ENCODE peak calls at places on chromosomes 1 and 21, in ten cellular contexts. A is neural crest cell, X is cardiac fibroblast, K is body of pancreas, U is glutamatergic neuron, C is AG09319, Z is tibial artery, P is heart left ventricle, T is cardiac muscle cell, F is HL-60. B is an unnamed sample.

GRCh38 chr1:109924316-109924715 is 13.7 kb downstream of the CSF1 start:
- DNase-seq in A (no peak), X (no peak), K (no peak), U (no peak), C (no peak), Z (no peak), P (no peak), T (no peak), F (no peak), B (no peak)

GRCh38 chr1:230717251-230717650 is 3.3 kb upstream of the AGT start:
- DNase-seq in A (no peak), X (peak), K (no peak), U (no peak), C (no peak), Z (no peak), P (no peak), T (no peak), F (no peak), B (no peak)

GRCh38 chr1:74584185-74584584 is 71.8 kb upstream of the LRRC53 start:
- DNase-seq in A (no peak), X (peak), K (no peak), U (no peak), C (no peak), Z (no peak), P (no peak), T (no peak), F (no peak), B (no peak)

GRCh38 chr1:183349201-183349711 is 68.9 kb downstream of the NMNAT2 start:
- DNase-seq in A (no peak), X (peak), K (no peak), U (no peak), C (no peak), Z (no peak), P (peak), T (peak), F (no peak), B (no peak)

GRCh38 chr1:233010164-233010563 is 59.8 kb downstream of the NTPCR start:
- DNase-seq in A (no peak), X (peak), K (no peak), U (no peak), C (no peak), Z (no peak), P (no peak), T (no peak), F (no peak), B (no peak)

GRCh38 chr1:9399510-9400424 is 107.1 kb downstream of the SPSB1 start:
- DNase-seq in A (no peak), X (peak), K (peak), U (peak), C (no peak), Z (no peak), P (peak), T (no peak), F (peak), B (no peak)

GRCh38 chr1:110914676-110915075 is 41.7 kb downstream of the CD53 start:
- DNase-seq in A (no peak), X (no peak), K (no peak), U (no peak), C (no peak), Z (no peak), P (no peak), T (no peak), F (no peak), B (no peak)

GRCh38 chr1:93344886-93345632 is 648 bp upstream of the DR1 start:
- DNase-seq in A (no peak), X (peak), K (no peak), U (no peak), C (no peak), Z (no peak), P (no peak), T (no peak), F (peak), B (no peak)

GRCh38 chr1:110765640-110766335 is 91.0 kb upstream of the KCNA3 start:
- DNase-seq in A (peak), X (peak), K (peak), U (no peak), C (peak), Z (no peak), P (peak), T (peak), F (peak), B (peak)

GRCh38 chr1:230173176-230173575 is 106.1 kb downstream of the GALNT2 start:
- DNase-seq in A (no peak), X (no peak), K (no peak), U (no peak), C (no peak), Z (no peak), P (no peak), T (no peak), F (no peak), B (no peak)

GRCh38 chr1:155125946-155126493 is 1.7 kb upstream of the EFNA1 start:
- DNase-seq in A (peak), X (peak), K (peak), U (peak), C (no peak), Z (no peak), P (peak), T (no peak), F (no peak), B (peak)

GRCh38 chr21:38097789-38098188 is 159.0 kb upstream of the KCNJ15 start:
- DNase-seq in A (no peak), X (no peak), K (no peak), U (no peak), C (no peak), Z (no peak), P (no peak), T (no peak), F (no peak), B (no peak)

GRCh38 chr1:98371767-98372166 is 289.8 kb upstream of the SNX7 start:
- DNase-seq in A (no peak), X (no peak), K (no peak), U (no peak), C (no peak), Z (no peak), P (no peak), T (no peak), F (no peak), B (no peak)

GRCh38 chr1:246067432-246068021 is 439.6 kb downstream of the SMYD3 start:
- DNase-seq in A (no peak), X (no peak), K (no peak), U (no peak), C (peak), Z (no peak), P (no peak), T (no peak), F (no peak), B (no peak)

GRCh38 chr1:110262846-110263631 is 52.9 kb downstream of the KCNC4 start:
- DNase-seq in A (no peak), X (no peak), K (no peak), U (no peak), C (no peak), Z (no peak), P (no peak), T (no peak), F (peak), B (peak)

GRCh38 chr1:162697140-162697895 is 65.1 kb downstream of the DDR2 start:
- DNase-seq in A (no peak), X (no peak), K (no peak), U (no peak), C (peak), Z (no peak), P (no peak), T (no peak), F (no peak), B (no peak)

GRCh38 chr1:80384960-80385359 is 1378.4 kb upstream of the ADGRL4 start:
- DNase-seq in A (no peak), X (no peak), K (no peak), U (no peak), C (no peak), Z (no peak), P (no peak), T (no peak), F (no peak), B (no peak)

GRCh38 chr1:205475855-205476254 is 20.0 kb upstream of the BLACAT1 start:
- DNase-seq in A (no peak), X (no peak), K (no peak), U (no peak), C (no peak), Z (no peak), P (no peak), T (no peak), F (no peak), B (no peak)

GRCh38 chr1:236282159-236282716 is 480 bp upstream of the ERO1B start:
- DNase-seq in A (no peak), X (no peak), K (no peak), U (no peak), C (no peak), Z (peak), P (no peak), T (no peak), F (no peak), B (no peak)

GRCh38 chr1:10835423-10836421 is 39.3 kb upstream of the CASZ1 start:
- DNase-seq in A (peak), X (peak), K (peak), U (peak), C (no peak), Z (no peak), P (no peak), T (peak), F (no peak), B (peak)

GRCh38 chr1:59999006-59999405 is 72.4 kb upstream of the CYP2J2 start:
- DNase-seq in A (no peak), X (no peak), K (no peak), U (no peak), C (no peak), Z (no peak), P (no peak), T (no peak), F (no peak), B (no peak)

GRCh38 chr1:101051688-101052638 is 26.4 kb upstream of the DPH5 start:
- DNase-seq in A (no peak), X (no peak), K (no peak), U (no peak), C (no peak), Z (no peak), P (no peak), T (no peak), F (no peak), B (no peak)

GRCh38 chr1:113976609-113977278 is 2.5 kb upstream of the OLFML3 start:
- DNase-seq in A (peak), X (peak), K (no peak), U (no peak), C (no peak), Z (peak), P (peak), T (peak), F (peak), B (no peak)

GRCh38 chr21:17257784-17258183 is 255.1 kb upstream of the CXADR start:
- DNase-seq in A (no peak), X (no peak), K (no peak), U (no peak), C (no peak), Z (no peak), P (no peak), T (no peak), F (no peak), B (no peak)

GRCh38 chr21:28910280-28910887 is 82.3 kb downstream of the LTN1 start:
- DNase-seq in A (no peak), X (no peak), K (no peak), U (no peak), C (no peak), Z (no peak), P (no peak), T (no peak), F (no peak), B (no peak)

GRCh38 chr1:6162773-6163172 is 17.3 kb downstream of the CHD5 start:
- DNase-seq in A (no peak), X (no peak), K (no peak), U (peak), C (no peak), Z (no peak), P (no peak), T (no peak), F (no peak), B (no peak)

GRCh38 chr1:181486098-181486420 is 2.7 kb downstream of the CACNA1E start:
- DNase-seq in A (no peak), X (no peak), K (no peak), U (no peak), C (no peak), Z (no peak), P (peak), T (no peak), F (no peak), B (no peak)
- TF ChIP-seq CTCF in A (peak), X (no peak), K (no peak), U (peak), C (no peak), Z (no peak), P (no peak), T (no peak), F (no peak), B (no peak)

GRCh38 chr1:50968021-50968883 is 1.8 kb upstream of the CDKN2C start:
- DNase-seq in A (peak), X (peak), K (peak), U (peak), C (peak), Z (peak), P (peak), T (peak), F (peak), B (peak)
- TF ChIP-seq CTCF in A (peak), X (peak), K (peak), U (no peak), C (peak), Z (peak), P (peak), T (peak), F (no peak), B (no peak)

GRCh38 chr1:20096840-20097447 is 22.4 kb downstream of the PLA2G2D start:
- DNase-seq in A (no peak), X (no peak), K (no peak), U (no peak), C (no peak), Z (no peak), P (peak), T (no peak), F (no peak), B (no peak)

GRCh38 chr1:20095564-20096434 is 23.5 kb downstream of the PLA2G2D start:
- DNase-seq in A (no peak), X (peak), K (no peak), U (no peak), C (no peak), Z (no peak), P (peak), T (no peak), F (no peak), B (no peak)

GRCh38 chr1:20099533-20099932 is 19.8 kb downstream of the PLA2G2D start:
- DNase-seq in A (no peak), X (no peak), K (no peak), U (no peak), C (no peak), Z (no peak), P (no peak), T (no peak), F (no peak), B (no peak)

GRCh38 chr1:20102875-20103274 is 16.5 kb downstream of the PLA2G2D start:
- DNase-seq in A (no peak), X (peak), K (no peak), U (no peak), C (peak), Z (no peak), P (no peak), T (no peak), F (no peak), B (no peak)

DNA sequence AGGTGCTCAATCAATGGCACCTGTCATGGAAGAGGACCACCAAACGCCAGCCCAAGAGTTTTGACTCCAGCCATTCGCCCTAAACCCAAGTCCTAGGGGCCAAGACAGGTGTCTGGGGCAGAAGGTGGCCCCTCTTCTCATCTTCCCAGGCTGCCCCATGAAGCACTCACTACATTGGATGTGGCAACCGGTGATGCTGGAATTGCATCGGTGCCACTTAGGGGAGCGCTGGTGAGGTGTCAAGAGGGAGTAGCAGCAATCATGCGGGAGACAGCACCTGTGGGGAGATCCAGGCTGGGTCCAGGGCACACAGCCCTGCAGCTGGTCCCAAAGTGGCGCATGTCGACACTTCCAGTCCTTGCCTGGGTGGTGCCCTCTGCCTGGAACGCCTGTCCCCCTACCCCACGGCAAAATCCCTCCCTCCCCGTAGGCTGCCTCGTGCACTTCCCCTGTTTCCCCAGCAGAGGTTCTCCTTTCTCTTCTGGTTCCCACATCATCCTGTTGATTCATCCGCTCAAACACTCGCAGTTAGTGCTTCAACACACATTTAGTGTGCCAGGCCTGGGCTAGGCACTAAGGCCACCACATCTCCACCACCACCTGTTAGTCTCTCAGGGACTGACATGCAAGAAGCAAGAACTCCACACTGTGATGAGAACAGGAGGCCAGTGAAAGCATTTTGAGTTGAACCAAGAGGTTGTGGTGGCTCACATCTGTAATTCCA is 18.5 kb downstream of the PLA2G2D start:
- DNase-seq in A (peak), X (peak), K (peak), U (peak), C (no peak), Z (no peak), P (peak), T (peak), F (peak), B (peak)
- TF ChIP-seq CTCF in A (peak), X (peak), K (peak), U (peak), C (peak), Z (peak), P (peak), T (peak), F (peak), B (peak)

DNA sequence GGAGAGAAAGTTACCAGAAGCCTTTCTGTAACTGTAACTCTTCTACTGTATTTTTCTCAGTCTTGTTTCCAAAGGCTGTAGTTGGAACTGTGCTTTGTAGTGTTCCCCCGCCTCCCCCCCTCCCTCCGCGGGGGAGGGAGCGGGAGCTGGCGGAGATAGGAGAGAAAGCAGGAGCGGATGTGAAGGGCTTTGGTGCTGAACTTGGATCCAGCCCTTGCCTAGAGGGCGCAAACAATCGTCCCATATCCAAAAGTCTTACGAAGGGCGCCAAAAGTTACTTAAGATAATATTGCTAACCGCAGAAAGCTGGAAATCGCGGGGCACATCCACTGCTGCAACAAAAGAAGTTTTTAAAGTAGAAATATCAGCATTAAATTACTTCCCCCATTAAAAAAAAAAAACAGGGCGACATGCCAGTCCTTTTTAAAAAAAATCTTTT is 2.4 kb upstream of the NFIA start:
- DNase-seq in A (peak), X (peak), K (peak), U (peak), C (peak), Z (peak), P (peak), T (peak), F (peak), B (no peak)
- TF ChIP-seq CTCF in A (peak), X (peak), K (no peak), U (no peak), C (peak), Z (no peak), P (peak), T (peak), F (no peak), B (no peak)

GRCh38 chr1:32107742-32108661 is at the start of gene KPNA6:
- DNase-seq in A (peak), X (peak), K (peak), U (peak), C (peak), Z (peak), P (peak), T (peak), F (peak), B (peak)
- TF ChIP-seq CTCF in A (peak), X (no peak), K (no peak), U (no peak), C (no peak), Z (no peak), P (no peak), T (no peak), F (no peak), B (no peak)

DNA sequence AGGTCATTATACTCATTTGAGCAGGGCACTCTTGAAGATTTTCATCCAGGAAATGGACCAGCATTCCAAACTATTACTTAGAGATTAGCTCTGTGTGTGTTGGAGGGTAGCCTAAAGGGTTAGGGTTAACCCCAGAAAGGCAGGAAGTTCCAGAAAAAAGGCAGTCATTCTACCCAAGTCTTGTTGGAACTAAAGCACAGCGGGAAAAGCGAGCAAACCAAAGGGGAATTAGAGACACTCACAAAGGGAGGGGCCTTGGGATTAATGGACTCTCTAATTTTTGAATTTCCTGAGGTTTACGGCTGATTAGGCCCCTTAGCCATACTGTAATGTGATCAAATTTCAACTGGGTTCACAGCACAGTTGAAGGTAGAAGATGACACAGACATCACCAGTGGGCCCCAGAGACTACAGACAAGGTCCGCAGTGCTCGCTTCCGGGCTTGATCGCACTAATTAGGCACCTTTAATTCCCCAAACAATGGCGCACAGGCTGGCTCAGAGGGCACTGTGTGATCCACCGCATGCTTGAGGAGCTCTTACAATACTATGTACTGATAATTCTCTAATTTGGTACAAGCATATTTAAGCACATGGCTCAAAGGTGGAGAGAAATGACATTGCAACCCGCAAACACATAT is 28.3 kb downstream of the CAPZB start:
- DNase-seq in A (no peak), X (peak), K (no peak), U (no peak), C (no peak), Z (no peak), P (no peak), T (no peak), F (no peak), B (no peak)
- TF ChIP-seq CTCF in A (no peak), X (no peak), K (no peak), U (no peak), C (no peak), Z (no peak), P (no peak), T (no peak), F (no peak), B (no peak)

DNA sequence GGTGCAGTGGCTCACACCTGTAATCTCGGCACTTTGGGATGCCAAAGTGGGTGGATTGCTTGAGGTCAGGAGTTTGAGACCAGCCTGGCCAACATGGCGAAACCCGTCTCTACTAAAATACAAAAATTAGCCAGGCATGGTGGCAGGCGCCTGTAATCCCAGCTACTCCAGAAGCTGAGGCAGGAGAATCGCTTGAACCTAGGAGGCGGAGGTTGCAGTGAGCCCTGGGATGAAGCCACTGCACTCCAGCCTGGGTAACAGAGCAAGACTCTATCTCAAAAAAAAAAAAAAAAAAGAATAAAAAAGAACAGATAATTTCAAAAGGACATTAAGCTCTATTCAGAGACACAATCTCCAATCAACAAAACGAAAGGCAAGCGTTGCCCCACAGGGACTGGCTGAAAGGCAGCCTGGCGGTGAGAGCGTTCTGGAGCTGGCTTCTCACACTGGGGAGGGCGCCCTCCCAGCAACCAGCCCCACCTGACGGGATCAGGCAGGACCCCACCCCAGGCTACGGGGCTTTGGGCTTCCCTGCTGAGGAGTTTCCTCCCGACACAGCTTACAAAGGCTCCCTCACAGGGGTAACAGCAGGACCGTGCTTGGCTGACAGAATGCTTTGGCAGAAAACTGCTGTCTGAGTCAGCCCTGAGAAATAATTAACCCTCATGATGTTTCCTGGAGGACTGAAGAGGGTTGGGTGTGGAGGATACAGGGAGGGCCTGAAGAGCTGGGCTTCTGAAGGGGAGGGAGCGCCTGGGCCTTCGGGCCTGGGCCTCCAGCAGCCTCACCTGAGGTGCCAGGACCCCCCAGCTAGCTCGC is 31.1 kb upstream of the SRP9 start:
- DNase-seq in A (no peak), X (peak), K (peak), U (peak), C (no peak), Z (peak), P (peak), T (no peak), F (no peak), B (peak)
- TF ChIP-seq CTCF in A (peak), X (peak), K (peak), U (no peak), C (peak), Z (peak), P (peak), T (peak), F (no peak), B (no peak)